ENCODE peak calls at places on chromosomes 12 and 14, in nine cellular contexts. X is islet precursor cell; T is fibroblast of the aortic adventitia; B is effector memory CD4-positive, alpha-beta T cell; O is stimulated activated CD8-positive, alpha-beta memory T cell treated with anti-CD3 and anti-CD28 coated beads, Interleukin-7, amount 100 ng/mL, for 24 hours; S is HS-5; H is heart right ventricle; P is progenitor cell of endocrine pancreas; U is hypothalamus. V is an unnamed sample.

GRCh38 chr12:12890815-12891645 is at the start of gene GPRC5A:
- DNase-seq in T (peak; percentile 96), U (peak; percentile 35), X (peak; percentile 99), H (peak; percentile 78), B (no peak), S (peak; percentile 90), P (peak; percentile 54), O (no peak), V (peak; percentile 99)

GRCh38 chr14:75310295-75311059 is 31.8 kb downstream of the FOS start:
- DNase-seq in H (peak; percentile 92), U (peak; percentile 82), P (no peak), O (no peak), X (peak; percentile 89), S (no peak), T (peak; percentile 90), B (no peak), V (no peak)

GRCh38 chr14:69519701-69520100 is 35.2 kb downstream of the PLEKHD1 start:
- DNase-seq in B (no peak), T (no peak), X (no peak), S (no peak), O (no peak), U (no peak), H (no peak), P (no peak), V (no peak)

GRCh38 chr12:72272731-72273498 is 745 bp downstream of the TRHDE start:
- DNase-seq in T (no peak), X (peak; percentile 66), S (no peak), P (peak; percentile 21), U (no peak), B (no peak), O (no peak), H (no peak), V (no peak)

GRCh38 chr12:586318-587071 is 76.8 kb downstream of the NINJ2 start:
- DNase-seq in P (no peak), S (no peak), T (no peak), X (peak; percentile 49), B (no peak), O (no peak), H (no peak), U (no peak), V (no peak)

GRCh38 chr14:103207038-103207403 is 83.8 kb downstream of the TNFAIP2 start:
- DNase-seq in U (peak; percentile 40), O (no peak), T (peak; percentile 86), H (peak; percentile 76), X (peak; percentile 74), S (peak; percentile 55), B (no peak), P (no peak), V (no peak)

GRCh38 chr12:108592033-108592909 is 5.6 kb downstream of the TMEM119 start:
- DNase-seq in S (no peak), O (no peak), X (no peak), H (no peak), P (no peak), B (no peak), T (no peak), U (no peak), V (no peak)

GRCh38 chr12:56775638-56776037 is 12.5 kb downstream of the HSD17B6 start:
- DNase-seq in P (no peak), X (no peak), U (no peak), B (no peak), O (no peak), H (no peak), T (no peak), S (no peak), V (no peak)

GRCh38 chr14:24908592-24909236 is 141.2 kb downstream of the STXBP6 start:
- DNase-seq in B (no peak), T (no peak), O (no peak), P (no peak), X (no peak), U (no peak), S (no peak), H (no peak), V (no peak)

GRCh38 chr12:94873368-94874085 is 130.0 kb downstream of the NDUFA12 start:
- DNase-seq in P (no peak), U (no peak), H (no peak), X (peak; percentile 69), T (no peak), O (no peak), S (no peak), B (no peak), V (no peak)

GRCh38 chr14:31489680-31490079 is 1.8 kb upstream of the GPR33 start:
- DNase-seq in X (no peak), P (no peak), B (no peak), H (no peak), T (no peak), U (no peak), S (no peak), O (no peak), V (no peak)

GRCh38 chr14:24690492-24690891 is 56.5 kb upstream of the GZMB start:
- DNase-seq in O (no peak), B (no peak), P (no peak), X (no peak), S (no peak), U (no peak), T (no peak), H (no peak), V (no peak)

GRCh38 chr12:57027805-57028153 is 11.4 kb upstream of the TAC3 start:
- DNase-seq in B (no peak), H (no peak), T (no peak), P (no peak), U (no peak), O (no peak), X (no peak), S (no peak), V (no peak)

GRCh38 chr12:67382206-67382871 is 113.2 kb downstream of the CAND1 start:
- DNase-seq in X (no peak), S (no peak), H (no peak), U (no peak), P (no peak), B (no peak), O (no peak), T (peak; percentile 8), V (no peak)

GRCh38 chr12:106282457-106283097 is 20.0 kb upstream of the TCP11L2 start:
- DNase-seq in B (peak; percentile 35), X (peak; percentile 80), O (no peak), H (peak; percentile 18), P (no peak), U (no peak), S (no peak), T (peak; percentile 72), V (no peak)

GRCh38 chr12:131794061-131794460 is 34.1 kb upstream of the MMP17 start:
- DNase-seq in O (no peak), P (no peak), X (no peak), H (no peak), B (no peak), T (no peak), S (no peak), U (no peak), V (no peak)

GRCh38 chr12:4482936-4483335 is 37.3 kb upstream of the FGF6 start:
- DNase-seq in P (no peak), U (no peak), H (no peak), S (no peak), B (no peak), T (no peak), O (no peak), X (no peak), V (no peak)

GRCh38 chr14:43647302-43647701 is 859.8 kb downstream of the FSCB start:
- DNase-seq in O (no peak), B (no peak), H (no peak), U (no peak), S (no peak), T (peak; percentile 1), P (no peak), X (peak; percentile 74), V (no peak)

GRCh38 chr12:74689071-74689655 is 151.5 kb downstream of the ATXN7L3B start:
- DNase-seq in O (no peak), X (no peak), P (no peak), T (peak; percentile 81), H (no peak), U (no peak), B (no peak), S (peak; percentile 36), V (peak; percentile 45)

GRCh38 chr12:125310461-125310860 is 245.2 kb downstream of the AACS start:
- DNase-seq in H (no peak), U (no peak), S (no peak), O (no peak), X (no peak), B (no peak), P (no peak), T (no peak), V (no peak)

GRCh38 chr14:51563560-51563959 is 88.2 kb upstream of the FRMD6 start:
- DNase-seq in B (no peak), T (no peak), S (no peak), P (no peak), X (no peak), H (no peak), O (no peak), U (no peak), V (no peak)

GRCh38 chr14:35730871-35731270 is 78.2 kb downstream of the RALGAPA1 start:
- DNase-seq in P (no peak), S (no peak), B (no peak), T (no peak), X (no peak), H (no peak), O (no peak), U (no peak), V (no peak)

GRCh38 chr12:132374821-132375445 is 45.5 kb upstream of the GALNT9 start:
- DNase-seq in S (no peak), X (no peak), U (no peak), H (no peak), B (no peak), P (no peak), T (no peak), O (no peak), V (no peak)